ENCODE peak calls at places on chromosomes 1 and 21, in four cellular contexts. D is HCT116, B is breast epithelium, E is body of pancreas. M is an unnamed sample.

GRCh38 chr1:210072129-210072528 is 134.1 kb downstream of the SYT14 start:
- DNase-seq in D (no peak), B (no peak), E (no peak), M (peak; percentile 17)

GRCh38 chr1:152448095-152448494 is 34.0 kb upstream of the CRNN start:
- DNase-seq in D (no peak), B (no peak), E (no peak), M (no peak)

GRCh38 chr1:58155418-58156123 is 391.0 kb downstream of the OMA1 start:
- DNase-seq in D (peak; percentile 13), E (no peak), B (no peak), M (no peak)

GRCh38 chr1:155207578-155208405 is at the start of gene THBS3:
- DNase-seq in B (no peak), D (no peak), E (no peak), M (peak; percentile 71)

GRCh38 chr1:55466343-55466742 is 251.2 kb upstream of the USP24 start:
- DNase-seq in D (no peak), E (peak; percentile 17), B (no peak), M (no peak)

GRCh38 chr21:35648512-35648911 is 411.8 kb downstream of the SETD4 start:
- DNase-seq in E (peak; percentile 63), D (no peak), B (no peak), M (no peak)

GRCh38 chr1:30037251-30038118 is 685.9 kb downstream of the MATN1 start:
- DNase-seq in E (no peak), D (no peak), B (no peak), M (no peak)

GRCh38 chr1:90412563-90412962 is 304.5 kb downstream of the BARHL2 start:
- DNase-seq in E (no peak), D (no peak), B (no peak), M (no peak)

GRCh38 chr1:88029142-88029541 is 654.9 kb upstream of the PKN2 start:
- DNase-seq in D (no peak), E (no peak), B (no peak), M (no peak)

GRCh38 chr21:38661296-38662223 is 144.2 kb upstream of the ETS2 start:
- DNase-seq in E (no peak), D (no peak), B (no peak), M (no peak)

GRCh38 chr1:214318356-214318755 is 37.4 kb downstream of the SMYD2 start:
- DNase-seq in E (no peak), D (no peak), B (no peak), M (no peak)

GRCh38 chr21:46128106-46128982 is 27.0 kb downstream of the FTCD start:
- DNase-seq in D (no peak), B (peak; percentile 34), E (no peak), M (no peak)

GRCh38 chr1:193634470-193634869 is 448.1 kb upstream of the B3GALT2 start:
- DNase-seq in B (no peak), D (no peak), E (no peak), M (no peak)

GRCh38 chr1:43953361-43953760 is 6.6 kb downstream of the IPO13 start:
- DNase-seq in B (no peak), D (no peak), E (no peak), M (no peak)

GRCh38 chr1:101102757-101103156 is 77.2 kb upstream of the DPH5 start:
- DNase-seq in E (no peak), D (no peak), B (no peak), M (no peak)

GRCh38 chr1:225447649-225448048 is 19.8 kb upstream of the LBR start:
- DNase-seq in D (no peak), E (no peak), B (no peak), M (no peak)

GRCh38 chr21:34180826-34181359 is 107.5 kb downstream of the MRPS6 start:
- DNase-seq in D (no peak), E (no peak), B (no peak), M (no peak)

GRCh38 chr1:58783090-58783992 is 506 bp downstream of the JUN start:
- DNase-seq in D (no peak), B (peak; percentile 70), E (peak; percentile 66), M (peak; percentile 69)

GRCh38 chr1:219710529-219711194 is 97.8 kb upstream of the ZC3H11B start:
- DNase-seq in B (no peak), D (peak; percentile 40), E (no peak), M (no peak)

GRCh38 chr1:15957221-15958090 is 18.4 kb downstream of the ZBTB17 start:
- DNase-seq in E (no peak), D (no peak), B (no peak), M (no peak)

GRCh38 chr1:154962795-154963330 is 1.3 kb upstream of the PYGO2 start:
- DNase-seq in B (no peak), E (no peak), D (no peak), M (no peak)

GRCh38 chr1:85289207-85289847 is 12.9 kb upstream of the BCL10 start:
- DNase-seq in E (no peak), B (no peak), D (peak; percentile 93), M (no peak)

GRCh38 chr1:222829868-222830267 is 15.0 kb downstream of the DISP1 start:
- DNase-seq in E (no peak), B (no peak), D (no peak), M (no peak)

GRCh38 chr1:62113505-62113904 is 81.1 kb upstream of the L1TD1 start:
- DNase-seq in D (no peak), B (no peak), E (no peak), M (no peak)

GRCh38 chr1:47436979-47437517 is 796 bp upstream of the FOXD2 start:
- DNase-seq in E (no peak), D (no peak), B (no peak), M (peak; percentile 30)

GRCh38 chr21:46325073-46325912 is 1.3 kb downstream of the PCNT start:
- DNase-seq in D (peak; percentile 28), B (no peak), E (peak; percentile 50), M (peak; percentile 75)

GRCh38 chr1:160605792-160606520 is 26.7 kb upstream of the CD84 start:
- DNase-seq in B (no peak), E (peak; percentile 11), D (no peak), M (no peak)

GRCh38 chr1:84619383-84620093 is 45.3 kb upstream of the CTBS start:
- DNase-seq in E (peak; percentile 45), B (no peak), D (peak; percentile 80), M (no peak)

GRCh38 chr1:41578712-41579335 is 94.3 kb upstream of the EDN2 start:
- DNase-seq in E (no peak), B (no peak), D (no peak), M (peak; percentile 27)

GRCh38 chr1:6343506-6344405 is 49.8 kb downstream of the ACOT7 start:
- DNase-seq in E (peak; percentile 51), B (no peak), D (peak; percentile 45), M (peak; percentile 36)

GRCh38 chr1:15325375-15326085 is 78.5 kb downstream of the FHAD1 start:
- DNase-seq in D (no peak), E (no peak), B (no peak), M (no peak)

GRCh38 chr1:100353073-100353801 is 931 bp downstream of the CDC14A start:
- DNase-seq in E (peak; percentile 46), B (no peak), D (no peak), M (peak; percentile 36)

GRCh38 chr1:212119863-212120262 is 84.3 kb downstream of the DTL start:
- DNase-seq in B (no peak), D (no peak), E (no peak), M (no peak)

DNA sequence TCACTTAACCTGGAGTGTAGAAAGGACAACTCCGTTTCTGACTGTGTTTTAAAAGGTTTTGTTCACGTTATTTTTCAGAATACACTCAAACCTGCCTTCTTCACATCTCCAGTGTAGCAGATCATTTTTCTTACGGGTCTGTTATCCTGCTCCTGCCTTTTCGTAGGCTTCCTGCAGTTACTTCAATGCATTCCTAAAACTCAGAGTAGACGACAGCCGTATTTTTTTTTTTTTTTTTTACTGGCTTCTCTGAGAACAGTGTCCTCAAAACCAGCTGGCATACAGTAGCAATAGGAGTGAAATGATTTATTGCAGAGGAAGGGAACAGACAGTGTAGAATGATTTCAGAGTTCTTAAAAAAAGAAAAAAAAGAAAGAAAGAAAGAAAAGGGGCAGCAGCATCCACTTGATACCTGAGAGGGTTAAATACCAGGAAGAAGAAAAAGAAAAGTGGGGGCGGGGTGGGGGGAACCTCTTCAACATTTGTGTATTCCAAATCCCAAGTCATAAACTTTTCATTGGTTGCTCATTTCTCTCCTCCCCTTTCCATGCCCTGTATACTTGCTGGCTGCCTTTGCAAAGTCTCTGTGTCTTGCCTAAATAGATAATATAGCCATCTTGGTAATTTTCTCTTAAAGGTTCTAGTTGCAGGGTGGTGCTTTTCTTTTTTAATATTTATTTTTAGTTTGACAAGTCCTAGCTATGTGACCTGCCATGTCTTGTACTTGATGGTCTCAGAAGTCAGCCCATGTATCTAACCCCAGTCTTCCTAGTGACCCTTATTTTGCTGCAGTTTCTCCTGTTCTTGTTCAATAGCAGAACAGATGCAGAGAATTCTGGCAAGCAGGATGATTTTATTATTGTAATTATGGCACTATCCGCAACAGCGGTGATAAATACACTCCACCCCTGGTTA is 2.8 kb downstream of the TGFB2 start:
- DNase-seq in B (no peak), D (no peak), E (no peak), M (peak; percentile 72)
- H3K4me3 ChIP-seq in B (peak overlapping the region; percentile 86), D (no peak overlapping the region), E (no peak overlapping the region), M (peak overlapping the region; percentile 46)

GRCh38 chr1:36584874-36585759 is 102.4 kb upstream of the CSF3R start:
- DNase-seq in D (no peak), E (no peak), B (no peak), M (no peak)
- H3K4me3 ChIP-seq in D (no peak overlapping the region), E (no peak overlapping the region), B (no peak overlapping the region), M (no peak overlapping the region)

GRCh38 chr1:3003039-3003940 is 18.0 kb upstream of the ACTRT2 start:
- DNase-seq in D (no peak), E (no peak), B (peak; percentile 49), M (no peak)
- H3K4me3 ChIP-seq in D (no peak overlapping the region), E (no peak overlapping the region), B (no peak overlapping the region), M (no peak overlapping the region)

GRCh38 chr1:230426246-230427101 is at the start of gene PGBD5:
- DNase-seq in E (peak; percentile 84), B (peak; percentile 63), D (no peak), M (peak; percentile 65)

GRCh38 chr1:230425252-230426061 is 675 bp downstream of the PGBD5 start:
- DNase-seq in D (no peak), E (peak; percentile 30), B (no peak), M (no peak)

GRCh38 chr1:230423261-230423660 is 2.9 kb downstream of the PGBD5 start:
- DNase-seq in E (no peak), B (no peak), D (no peak), M (no peak)

GRCh38 chr1:230423936-230424335 is 2.2 kb downstream of the PGBD5 start:
- DNase-seq in E (no peak), B (no peak), D (no peak), M (no peak)

DNA sequence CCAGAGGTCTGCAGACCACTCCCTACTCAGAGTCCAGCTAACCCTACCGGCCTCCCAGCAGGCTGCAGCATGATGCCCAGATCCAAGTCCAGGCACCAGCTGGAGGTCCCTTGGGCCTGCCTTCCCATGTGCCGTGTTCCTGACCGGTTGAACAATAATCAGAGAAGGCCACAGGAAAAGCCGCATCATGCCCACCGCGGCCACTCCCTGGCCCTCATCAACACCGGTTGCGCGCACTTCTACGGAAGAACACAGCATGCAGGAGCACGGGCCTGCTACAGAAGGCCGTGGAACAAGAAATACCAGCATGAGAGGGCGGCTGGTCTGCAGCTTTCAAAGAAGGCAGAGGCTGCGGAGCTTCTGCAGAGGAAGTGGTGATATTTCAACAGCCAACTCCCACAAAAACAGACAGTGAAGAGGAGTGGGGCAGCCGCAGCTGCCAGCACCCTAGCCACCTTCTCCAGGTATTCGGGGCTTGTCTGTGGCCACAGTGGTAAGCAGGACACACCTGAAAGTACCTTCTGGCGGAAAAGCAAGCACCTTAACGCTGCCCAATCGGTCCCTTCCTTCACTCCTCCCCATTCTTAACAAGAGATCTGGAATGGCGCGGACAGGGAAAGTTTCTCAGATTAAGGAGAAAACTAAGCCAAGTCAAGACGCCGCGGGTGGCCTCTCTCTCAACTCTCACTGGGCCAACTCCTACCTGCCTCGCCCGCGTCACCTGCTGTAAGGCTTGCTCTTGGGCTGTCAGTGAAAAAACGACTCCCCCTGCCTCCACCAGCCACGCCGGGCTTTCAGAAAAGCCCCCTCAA is 1.5 kb downstream of the PGBD5 start:
- DNase-seq in D (no peak), B (no peak), E (peak; percentile 50), M (no peak)
- H3K4me3 ChIP-seq in D (no peak overlapping the region), B (peak overlapping the region; percentile 76), E (no peak overlapping the region), M (peak overlapping the region; percentile 22)

M was measured in HAP-1.